ENCODE peak calls at places on chromosomes 6 and 20, in nine cellular contexts. O is Panc1, G is GM12865, N is progenitor cell of endocrine pancreas, F is endothelial cell of umbilical vein, S is AG09319, L is cardiac fibroblast, A is fibroblast of mammary gland, Y is upper lobe of right lung. J is an unnamed sample.
A peak's percentile ranks its signal among the peaks of the same experiment; 100 is the strongest.

GRCh38 chr6:6821639-6822261 is 233.2 kb downstream of the LY86 start:
- DNase-seq in O (no peak), G (no peak), N (no peak), F (no peak), S (no peak), L (no peak), A (no peak), Y (no peak), J (no peak)

GRCh38 chr6:18561006-18561750 is 174.0 kb downstream of the RNF144B start:
- DNase-seq in O (no peak), G (no peak), N (no peak), F (no peak), S (peak; percentile 8), L (peak; percentile 47), A (peak; percentile 55), Y (no peak), J (no peak)

GRCh38 chr20:44704551-44704971 is 10.6 kb upstream of the CCN5 start:
- DNase-seq in O (no peak), G (no peak), N (no peak), F (no peak), S (peak; percentile 80), L (peak; percentile 58), A (peak; percentile 98), Y (no peak), J (peak; percentile 34)

GRCh38 chr6:53151676-53152075 is 3.0 kb upstream of the GCM1 start:
- DNase-seq in O (no peak), G (peak; percentile 30), N (no peak), F (no peak), S (no peak), L (no peak), A (peak; percentile 19), Y (no peak), J (peak; percentile 18)

GRCh38 chr6:71510057-71510713 is 221.6 kb downstream of the OGFRL1 start:
- DNase-seq in O (no peak), G (peak; percentile 58), N (no peak), F (peak; percentile 79), S (peak; percentile 44), L (peak; percentile 84), A (peak; percentile 77), Y (peak; percentile 60), J (peak; percentile 67)

GRCh38 chr6:17103715-17104114 is 1.9 kb downstream of the STMND1 start:
- DNase-seq in O (no peak), G (no peak), N (no peak), F (no peak), S (no peak), L (no peak), A (no peak), Y (no peak), J (peak; percentile 14)

GRCh38 chr6:44004136-44004535 is 123.1 kb downstream of the MRPL14 start:
- DNase-seq in O (no peak), G (no peak), N (no peak), F (no peak), S (no peak), L (no peak), A (no peak), Y (no peak), J (no peak)

GRCh38 chr6:72238900-72239299 is 352.6 kb downstream of the RIMS1 start:
- DNase-seq in O (peak; percentile 48), G (no peak), N (no peak), F (no peak), S (no peak), L (no peak), A (no peak), Y (no peak), J (no peak)

GRCh38 chr20:41697861-41698559 is 79.8 kb upstream of the CHD6 start:
- DNase-seq in O (peak; percentile 33), G (peak; percentile 36), N (no peak), F (peak; percentile 36), S (no peak), L (peak; percentile 56), A (peak; percentile 49), Y (no peak), J (peak; percentile 45)

GRCh38 chr20:32333988-32334885 is 23.9 kb upstream of the ASXL1 start:
- DNase-seq in O (no peak), G (peak; percentile 86), N (no peak), F (peak; percentile 91), S (no peak), L (peak; percentile 78), A (peak; percentile 65), Y (peak; percentile 92), J (peak; percentile 56)

GRCh38 chr6:77298298-77298697 is 165.0 kb downstream of the HTR1B start:
- DNase-seq in O (no peak), G (no peak), N (no peak), F (peak; percentile 28), S (no peak), L (peak; percentile 23), A (no peak), Y (no peak), J (peak; percentile 17)

GRCh38 chr6:165755583-165755982 is 92.5 kb upstream of the PDE10A start:
- DNase-seq in O (no peak), G (no peak), N (no peak), F (no peak), S (no peak), L (peak; percentile 21), A (no peak), Y (no peak), J (no peak)

GRCh38 chr6:88702956-88703556 is 260.4 kb downstream of the RNGTT start:
- DNase-seq in O (no peak), G (no peak), N (no peak), F (no peak), S (no peak), L (no peak), A (peak; percentile 5), Y (no peak), J (no peak)

GRCh38 chr20:39004508-39004907 is 42.4 kb downstream of the DHX35 start:
- DNase-seq in O (no peak), G (peak; percentile 25), N (no peak), F (no peak), S (no peak), L (no peak), A (no peak), Y (peak; percentile 71), J (peak; percentile 50)

GRCh38 chr6:90156861-90157260 is 139.8 kb downstream of the BACH2 start:
- DNase-seq in O (no peak), G (no peak), N (no peak), F (no peak), S (no peak), L (no peak), A (no peak), Y (no peak), J (peak; percentile 65)

GRCh38 chr6:113412589-113413367 is 444.4 kb upstream of the MARCKS start:
- DNase-seq in O (no peak), G (no peak), N (no peak), F (peak; percentile 16), S (no peak), L (no peak), A (peak; percentile 12), Y (no peak), J (no peak)

GRCh38 chr6:138107752-138108592 is 753 bp upstream of the PERP start:
- DNase-seq in O (no peak), G (no peak), N (peak; percentile 28), F (no peak), S (no peak), L (no peak), A (no peak), Y (peak; percentile 68), J (peak; percentile 59)

GRCh38 chr6:32825966-32826365 is 9.2 kb upstream of the HLA-DOB start:
- DNase-seq in O (no peak), G (no peak), N (no peak), F (peak; percentile 48), S (peak; percentile 44), L (peak; percentile 80), A (peak; percentile 68), Y (no peak), J (peak; percentile 87)

DNA sequence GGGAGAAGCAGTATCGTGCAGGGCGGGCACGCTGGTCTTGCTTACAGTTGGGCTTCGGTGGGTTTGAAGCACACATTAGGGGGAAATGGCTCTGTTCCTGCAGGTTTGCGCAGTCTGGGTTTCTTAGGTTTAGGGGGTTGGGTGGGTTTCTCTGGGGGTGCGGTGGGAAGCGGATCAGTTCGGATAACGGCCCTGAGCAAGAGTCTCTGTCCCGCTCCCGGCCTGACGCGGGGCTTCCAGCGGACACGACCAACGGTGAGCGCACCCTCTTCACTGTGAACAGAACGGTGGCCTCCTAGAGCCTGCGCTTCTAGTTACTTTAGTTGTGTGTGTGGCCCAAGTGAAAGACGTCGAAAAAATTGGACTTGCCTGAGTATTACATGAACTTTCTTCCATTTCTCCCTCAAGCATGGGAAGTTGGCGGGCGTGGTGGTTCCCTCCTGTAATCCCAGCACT is 635 bp upstream of the ELOVL2 start:
- DNase-seq in O (no peak), G (no peak), N (no peak), F (no peak), S (no peak), L (no peak), A (no peak), Y (no peak), J (no peak)
- TF ChIP-seq CTCF in O (no peak), G (no peak), N (no peak), F (no peak), S (no peak), L (no peak), A (no peak), Y (no peak), J (no peak)

DNA sequence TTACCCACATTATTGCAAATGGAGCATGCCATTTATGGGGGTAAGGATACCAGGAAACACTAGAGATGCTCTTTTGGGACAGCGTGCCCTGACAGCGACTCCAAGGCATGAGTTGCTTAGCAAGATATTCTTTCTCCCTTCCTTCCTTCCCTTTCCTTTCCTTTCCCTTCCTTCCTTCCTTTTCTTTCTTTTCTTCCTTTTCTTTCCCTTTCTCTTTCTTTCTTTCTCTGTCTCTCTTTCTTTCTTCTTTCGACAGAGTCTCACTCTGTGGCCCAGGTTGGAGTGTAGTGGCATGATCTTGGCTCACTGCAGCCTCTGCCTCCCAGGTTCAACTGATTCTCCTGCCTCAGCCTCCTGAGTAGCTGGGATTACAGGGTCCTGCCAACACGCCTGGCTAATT is 3.3 kb downstream of the MUCL3 start:
- DNase-seq in O (no peak), G (no peak), N (no peak), F (no peak), S (no peak), L (no peak), A (no peak), Y (no peak), J (no peak)
- TF ChIP-seq CTCF in O (no peak), G (no peak), N (no peak), F (no peak), S (no peak), L (no peak), A (no peak), Y (no peak), J (no peak)

GRCh38 chr6:145704153-145704781 is 31.1 kb downstream of the EPM2A start:
- DNase-seq in O (no peak), G (no peak), N (no peak), F (peak; percentile 54), S (no peak), L (peak; percentile 44), A (peak; percentile 43), Y (no peak), J (peak; percentile 19)
- TF ChIP-seq CTCF in O (peak; percentile 56), G (peak; percentile 25), N (peak; percentile 80), F (peak; percentile 13), S (peak; percentile 37), L (peak; percentile 23), A (peak; percentile 44), Y (peak; percentile 64), J (peak; percentile 51)

DNA sequence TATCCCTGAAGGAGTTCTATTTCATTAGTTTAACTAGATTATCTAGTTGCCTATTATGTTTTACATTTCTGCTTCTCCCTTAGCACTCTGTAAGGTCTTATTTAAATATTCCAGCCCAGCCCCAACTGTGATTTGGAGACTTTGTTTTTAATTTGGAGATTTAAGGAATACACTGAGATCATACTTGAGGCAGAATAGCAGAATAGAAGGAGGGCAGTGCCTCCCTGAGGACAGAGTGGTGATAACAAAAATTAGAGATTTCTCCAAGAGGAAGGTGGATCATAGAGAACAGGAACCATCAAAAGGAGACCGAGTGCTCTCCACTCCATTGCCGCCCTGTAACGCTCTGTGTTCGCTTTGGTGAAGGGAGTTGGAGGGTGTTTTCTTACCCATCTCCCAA is 14.8 kb upstream of the CD164 start:
- DNase-seq in O (no peak), G (no peak), N (no peak), F (peak; percentile 35), S (no peak), L (peak; percentile 64), A (peak; percentile 35), Y (no peak), J (peak; percentile 35)
- TF ChIP-seq CTCF in O (peak; percentile 58), G (no peak), N (peak; percentile 23), F (no peak), S (peak; percentile 50), L (peak; percentile 44), A (peak; percentile 39), Y (peak; percentile 32), J (peak; percentile 18)

J was measured in MCF 10A.